ENCODE peak calls at places on chromosomes 1 and 21, in five cellular contexts. H, S, E, K and Q are unnamed samples.

GRCh38 chr1:58201492-58202106 is 344.9 kb downstream of the OMA1 start:
- DNase-seq in K (no peak), S (no peak), E (no peak), H (no peak), Q (no peak)

GRCh38 chr1:30418426-30419245 is 304.7 kb downstream of the MATN1 start:
- DNase-seq in S (no peak), E (no peak), H (no peak), K (no peak), Q (peak; percentile 28)

GRCh38 chr1:70140343-70140742 is 65.0 kb downstream of the LRRC40 start:
- DNase-seq in S (no peak), K (no peak), H (no peak), E (no peak), Q (no peak)

GRCh38 chr1:94304553-94304952 is 67.2 kb upstream of the ARHGAP29 start:
- DNase-seq in E (no peak), S (no peak), K (no peak), H (no peak), Q (no peak)

GRCh38 chr1:185257947-185258203 is 59.2 kb downstream of the IVNS1ABP start:
- DNase-seq in K (no peak), E (no peak), H (no peak), S (no peak), Q (no peak)

GRCh38 chr1:65791396-65791795 is 1.3 kb upstream of the PDE4B start:
- DNase-seq in K (no peak), H (no peak), S (no peak), E (no peak), Q (no peak)

GRCh38 chr1:168550971-168551370 is 7.2 kb upstream of the XCL2 start:
- DNase-seq in E (no peak), S (no peak), K (no peak), H (no peak), Q (no peak)

GRCh38 chr1:106571109-106571508 is 485.4 kb upstream of the PRMT6 start:
- DNase-seq in E (no peak), K (no peak), H (no peak), S (no peak), Q (no peak)

GRCh38 chr1:83883979-83884378 is 115.0 kb downstream of the TTLL7 start:
- DNase-seq in H (no peak), K (no peak), E (no peak), S (no peak), Q (no peak)

GRCh38 chr1:225469051-225469450 is 41.2 kb upstream of the LBR start:
- DNase-seq in K (no peak), E (no peak), H (no peak), S (no peak), Q (no peak)

GRCh38 chr1:209625205-209625549 is 27.0 kb downstream of the LAMB3 start:
- DNase-seq in H (no peak), K (no peak), E (no peak), S (no peak), Q (no peak)

GRCh38 chr1:11681071-11681771 is at the start of gene MAD2L2:
- DNase-seq in E (peak; percentile 47), H (peak; percentile 95), K (peak; percentile 28), S (peak; percentile 58), Q (peak; percentile 94)

GRCh38 chr1:181630838-181631237 is 147.5 kb downstream of the CACNA1E start:
- DNase-seq in E (no peak), H (no peak), S (no peak), K (no peak), Q (no peak)

GRCh38 chr21:44994581-44995171 is 54.8 kb downstream of the SLX9 start:
- DNase-seq in K (no peak), S (no peak), H (no peak), E (no peak), Q (no peak)

GRCh38 chr1:167057297-167057688 is 32.9 kb downstream of the GPA33 start:
- DNase-seq in K (no peak), H (peak; percentile 65), S (peak; percentile 56), E (peak; percentile 39), Q (no peak)

GRCh38 chr1:200888349-200888838 is 6.3 kb upstream of the INAVA start:
- DNase-seq in E (peak; percentile 67), K (peak; percentile 85), S (no peak), H (no peak), Q (no peak)

GRCh38 chr1:88104234-88104633 is 579.8 kb upstream of the PKN2 start:
- DNase-seq in K (no peak), E (no peak), S (no peak), H (no peak), Q (no peak)

GRCh38 chr1:109677459-109677858 is 9.6 kb downstream of the GSTM2 start:
- DNase-seq in E (no peak), H (no peak), K (no peak), S (no peak), Q (no peak)

GRCh38 chr1:28287315-28287714 is 28.0 kb downstream of the SESN2 start:
- DNase-seq in H (no peak), S (no peak), E (no peak), K (no peak), Q (no peak)

GRCh38 chr1:119373465-119373864 is 4.9 kb downstream of the HAO2 start:
- DNase-seq in H (no peak), E (no peak), K (no peak), S (no peak), Q (no peak)

GRCh38 chr1:109485001-109485400 is 1.3 kb downstream of the ATXN7L2 start:
- DNase-seq in K (no peak), E (no peak), S (no peak), H (no peak), Q (no peak)

GRCh38 chr1:12472798-12473551 is 145.0 kb downstream of the DHRS3 start:
- DNase-seq in K (no peak), S (no peak), H (peak; percentile 81), E (no peak), Q (no peak)

GRCh38 chr1:204493145-204493881 is 1.3 kb downstream of the PIK3C2B start:
- DNase-seq in H (no peak), E (peak; percentile 73), S (no peak), K (no peak), Q (peak; percentile 74)

GRCh38 chr21:35231115-35231514 is 182.0 kb upstream of the RUNX1 start:
- DNase-seq in H (no peak), S (no peak), K (no peak), E (no peak), Q (no peak)

GRCh38 chr1:27542463-27543273 is 52.7 kb upstream of the WASF2 start:
- DNase-seq in E (peak; percentile 93), K (no peak), H (peak; percentile 99), S (peak; percentile 99), Q (no peak)

GRCh38 chr1:156308078-156308477 is 9.0 kb upstream of the VHLL start:
- DNase-seq in E (no peak), S (no peak), H (no peak), K (no peak), Q (no peak)

GRCh38 chr21:20618878-20619277 is 379.3 kb upstream of the NCAM2 start:
- DNase-seq in S (no peak), E (no peak), H (no peak), K (no peak), Q (no peak)

GRCh38 chr1:30976143-30976542 is 67.6 kb upstream of the SDC3 start:
- DNase-seq in H (no peak), E (no peak), S (no peak), K (no peak), Q (no peak)

GRCh38 chr1:214417545-214418210 is 133.7 kb downstream of the PTPN14 start:
- DNase-seq in S (no peak), E (no peak), H (no peak), K (no peak), Q (no peak)

GRCh38 chr21:16535100-16535418 is 805.3 kb downstream of the USP25 start:
- DNase-seq in E (no peak), K (no peak), S (no peak), H (no peak), Q (no peak)

GRCh38 chr1:43149889-43150288 is 22.2 kb downstream of the EBNA1BP2 start:
- DNase-seq in E (no peak), H (no peak), S (no peak), K (no peak), Q (no peak)

GRCh38 chr1:228006793-228007053 is at the start of gene WNT3A:
- DNase-seq in K (no peak), S (no peak), E (no peak), H (no peak), Q (no peak)

GRCh38 chr1:228006034-228006792 is 585 bp upstream of the WNT3A start:
- DNase-seq in K (no peak), S (no peak), E (no peak), H (no peak), Q (peak; percentile 65)

GRCh38 chr1:228004887-228005462 is 1.8 kb upstream of the WNT3A start:
- DNase-seq in S (no peak), H (no peak), K (no peak), E (no peak), Q (peak; percentile 65)

GRCh38 chr1:228004331-228004871 is 2.4 kb upstream of the WNT3A start:
- DNase-seq in S (peak; percentile 15), E (peak; percentile 33), H (peak; percentile 68), K (no peak), Q (peak; percentile 71)

GRCh38 chr1:228005511-228006033 is 1.2 kb upstream of the WNT3A start:
- DNase-seq in S (no peak), H (no peak), K (no peak), E (no peak), Q (no peak)
- TF ChIP-seq ATF3 in S (no peak), H (no peak), K (no peak), E (no peak), Q (no peak)

GRCh38 chr21:38721055-38721454 is 84.7 kb upstream of the ETS2 start:
- DNase-seq in E (no peak), S (no peak), K (no peak), H (no peak), Q (no peak)

GRCh38 chr21:38720074-38720473 is 85.7 kb upstream of the ETS2 start:
- DNase-seq in E (no peak), H (no peak), K (no peak), S (no peak), Q (no peak)

GRCh38 chr21:38726482-38726881 is 79.2 kb upstream of the ETS2 start:
- DNase-seq in K (no peak), H (no peak), E (no peak), S (no peak), Q (no peak)

GRCh38 chr21:38725196-38726157 is 80.3 kb upstream of the ETS2 start:
- DNase-seq in S (no peak), K (no peak), H (no peak), E (no peak), Q (no peak)

DNA sequence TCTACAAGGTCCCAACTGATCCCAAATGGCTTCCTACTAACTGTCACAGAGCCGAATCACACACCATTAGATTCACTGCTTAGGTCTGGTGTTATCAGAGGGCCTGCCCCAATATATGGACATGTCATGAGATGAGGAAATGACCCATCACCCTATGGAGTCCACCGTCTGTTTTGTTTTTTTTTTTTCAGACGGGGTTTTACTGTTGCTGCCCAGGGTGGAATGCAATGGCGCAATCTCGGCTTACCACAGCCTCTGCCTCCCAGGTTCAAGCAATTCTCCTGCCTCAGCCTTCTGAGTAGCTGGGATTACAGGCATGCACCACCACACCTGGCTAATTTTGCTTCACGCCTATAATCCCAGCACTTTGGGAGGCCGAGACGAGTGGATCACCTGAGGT is 83.7 kb upstream of the ETS2 start:
- DNase-seq in K (no peak), H (no peak), E (no peak), S (no peak), Q (no peak)
- TF ChIP-seq YY1 in K (no peak), H (no peak), E (no peak), S (no peak), Q (no peak)

GRCh38 chr1:96236156-96236739 is 485.3 kb upstream of the PTBP2 start:
- DNase-seq in H (peak; percentile 9), E (peak; percentile 10), S (peak; percentile 43), K (no peak), Q (no peak)
- TF ChIP-seq CTCF in H (peak; percentile 19), E (peak; percentile 49), S (peak; percentile 63), K (peak; percentile 29), Q (no peak)

GRCh38 chr1:117346206-117346928 is 20.9 kb upstream of the MAN1A2 start:
- DNase-seq in E (no peak), S (no peak), H (no peak), K (no peak), Q (no peak)
- TF ChIP-seq ATF3 in E (no peak), S (no peak), H (no peak), K (no peak), Q (no peak)